ENCODE peak calls at places on chromosomes 4 and X, in six cellular contexts. W is fibroblast of pulmonary artery; Q is uterus; M is KBM-7; X is stimulated activated CD4-positive, alpha-beta T cell treated with anti-CD3 and anti-CD28 coated beads, TNF-alpha, amount 100 ng/mL, for 48 hours; R is naive B cell. V is an unnamed sample.

GRCh38 chr4:158229768-158230167 is 19.5 kb downstream of the TMEM144 start:
- DNase-seq in Q (no peak), M (no peak), W (no peak), R (no peak), X (no peak), V (no peak)

GRCh38 chrX:70044541-70045245 is 5.0 kb downstream of the AWAT2 start:
- DNase-seq in X (no peak), Q (no peak), W (peak), R (no peak), M (no peak), V (no peak)

GRCh38 chr4:150173420-150173819 is 95.2 kb downstream of the DCLK2 start:
- DNase-seq in R (no peak), Q (no peak), W (peak), M (no peak), X (no peak), V (no peak)

GRCh38 chr4:53676402-53676871 is 85.2 kb upstream of the LNX1 start:
- DNase-seq in M (peak), Q (peak), R (no peak), X (no peak), W (peak), V (no peak)

GRCh38 chrX:152896450-152896849 is 1.4 kb upstream of the ZNF185 start:
- DNase-seq in M (no peak), R (no peak), X (no peak), W (peak), Q (no peak), V (no peak)

GRCh38 chr4:115537387-115537786 is 424.0 kb upstream of the NDST4 start:
- DNase-seq in W (no peak), M (peak), R (no peak), Q (no peak), X (no peak), V (no peak)

GRCh38 chrX:148501121-148502066 is 977 bp downstream of the AFF2 start:
- DNase-seq in Q (no peak), W (no peak), X (no peak), R (peak), M (no peak), V (no peak)

GRCh38 chrX:31845003-31845402 is 773.2 kb upstream of the FTHL17 start:
- DNase-seq in Q (no peak), X (no peak), W (peak), R (no peak), M (no peak), V (peak)

GRCh38 chrX:2609431-2610238 is 81.5 kb upstream of the CD99 start:
- DNase-seq in W (peak), Q (no peak), X (no peak), R (no peak), M (peak), V (no peak)

GRCh38 chrX:24242649-24243556 is 71.0 kb downstream of the SUPT20HL2 start:
- DNase-seq in W (peak), R (no peak), M (no peak), X (no peak), Q (peak), V (peak)

GRCh38 chr4:23235613-23236390 is 543.1 kb downstream of the GBA3 start:
- DNase-seq in Q (no peak), M (no peak), R (no peak), W (no peak), X (no peak), V (no peak)

GRCh38 chrX:12440245-12440644 is 302.0 kb downstream of the FRMPD4 start:
- DNase-seq in M (no peak), Q (no peak), R (no peak), X (no peak), W (no peak), V (no peak)

GRCh38 chrX:42106556-42106955 is 183.2 kb upstream of the CASK start:
- DNase-seq in X (no peak), W (no peak), R (no peak), Q (no peak), M (no peak), V (peak)

GRCh38 chrX:153303276-153304262 is 18.0 kb downstream of the PNMA6F start:
- DNase-seq in R (no peak), X (no peak), W (no peak), M (peak), Q (no peak), V (no peak)

GRCh38 chr4:20288846-20289512 is 37.3 kb downstream of the SLIT2 start:
- DNase-seq in X (no peak), R (no peak), W (peak), Q (no peak), M (no peak), V (no peak)

GRCh38 chr4:165560941-165561340 is 182.1 kb downstream of the CPE start:
- DNase-seq in W (peak), Q (no peak), X (no peak), M (no peak), R (no peak), V (no peak)

GRCh38 chrX:33252306-33252825 is 41.0 kb upstream of the DMD start:
- DNase-seq in W (no peak), R (no peak), Q (no peak), M (no peak), X (no peak), V (peak)

GRCh38 chr4:145902522-145902921 is 36.1 kb downstream of the ZNF827 start:
- DNase-seq in W (no peak), M (no peak), X (no peak), R (no peak), Q (no peak), V (no peak)

GRCh38 chrX:51361251-51361650 is 28.6 kb downstream of the NUDT10 start:
- DNase-seq in X (no peak), M (no peak), W (no peak), Q (no peak), R (no peak), V (no peak)

V was measured in H4.